ENCODE peak calls at places on chromosomes 16 and 17, in four cellular contexts. V, Z, C and S are unnamed samples.

GRCh38 chr16:11562411-11562810 is 24.3 kb downstream of the LITAF start:
- DNase-seq in V (no peak), Z (no peak), C (no peak), S (peak; percentile 77)

GRCh38 chr17:72518810-72519597 is 398.2 kb downstream of the SOX9 start:
- DNase-seq in V (peak; percentile 87), Z (no peak), C (no peak), S (no peak)

GRCh38 chr16:68731569-68732067 is 5.5 kb upstream of the CDH1 start:
- DNase-seq in V (no peak), Z (no peak), C (no peak), S (no peak)

GRCh38 chr17:71649986-71650385 is 470.8 kb upstream of the SOX9 start:
- DNase-seq in V (no peak), Z (no peak), C (no peak), S (no peak)

GRCh38 chr16:56824335-56824734 is 40.7 kb upstream of the SLC12A3 start:
- DNase-seq in V (no peak), Z (peak; percentile 17), C (peak; percentile 18), S (no peak)

GRCh38 chr16:1470543-1471251 is 4.1 kb downstream of the CLCN7 start:
- DNase-seq in V (no peak), Z (no peak), C (no peak), S (peak; percentile 22)

GRCh38 chr16:57966133-57966805 is 4.7 kb downstream of the CNGB1 start:
- DNase-seq in V (no peak), Z (no peak), C (no peak), S (no peak)

GRCh38 chr17:73956595-73957465 is 246.6 kb upstream of the RPL38 start:
- DNase-seq in V (peak; percentile 76), Z (peak; percentile 68), C (peak; percentile 9), S (peak; percentile 12)

GRCh38 chr16:8887952-8888560 is 5.9 kb downstream of the LITAFD start:
- DNase-seq in V (peak; percentile 45), Z (no peak), C (no peak), S (no peak)

GRCh38 chr16:2008009-2008526 is 1.6 kb downstream of the ZNF598 start:
- DNase-seq in V (no peak), Z (peak; percentile 53), C (no peak), S (peak; percentile 93)

GRCh38 chr16:87451563-87452210 is 41.1 kb downstream of the ZCCHC14 start:
- DNase-seq in V (no peak), Z (no peak), C (no peak), S (no peak)

GRCh38 chr16:27839419-27839818 is 224.1 kb downstream of the GSG1L start:
- DNase-seq in V (no peak), Z (no peak), C (no peak), S (peak; percentile 41)

GRCh38 chr17:29133146-29133713 is 47.0 kb downstream of the MYO18A start:
- DNase-seq in V (no peak), Z (no peak), C (no peak), S (no peak)

GRCh38 chr17:57365420-57365819 is 109.1 kb downstream of the MSI2 start:
- DNase-seq in V (no peak), Z (no peak), C (no peak), S (no peak)

GRCh38 chr17:2710804-2711607 is 558 bp downstream of the CLUH start:
- DNase-seq in V (peak; percentile 56), Z (peak; percentile 63), C (peak; percentile 49), S (peak; percentile 27)

GRCh38 chr16:28505489-28506137 is 1.0 kb downstream of the IL27 start:
- DNase-seq in V (no peak), Z (no peak), C (no peak), S (no peak)

GRCh38 chr17:6503641-6504195 is 52.6 kb downstream of the PITPNM3 start:
- DNase-seq in V (no peak), Z (no peak), C (no peak), S (no peak)

GRCh38 chr17:32794533-32795246 is 82.2 kb downstream of the MYO1D start:
- DNase-seq in V (peak; percentile 74), Z (no peak), C (no peak), S (no peak)

GRCh38 chr17:44203731-44204452 is 4.2 kb upstream of the ATXN7L3 start:
- DNase-seq in V (peak; percentile 61), Z (peak; percentile 83), C (peak; percentile 70), S (no peak)

GRCh38 chr17:68198931-68199836 is 48.7 kb upstream of the AMZ2 start:
- DNase-seq in V (peak; percentile 29), Z (no peak), C (no peak), S (peak; percentile 37)

GRCh38 chr17:31136319-31136718 is 41.5 kb downstream of the NF1 start:
- DNase-seq in V (no peak), Z (no peak), C (no peak), S (peak; percentile 48)

GRCh38 chr16:50340578-50340977 is 28.2 kb downstream of the BRD7 start:
- DNase-seq in V (no peak), Z (no peak), C (no peak), S (no peak)

GRCh38 chr17:59221159-59221847 is 992 bp downstream of the GDPD1 start:
- DNase-seq in V (no peak), Z (no peak), C (peak; percentile 6), S (no peak)

GRCh38 chr17:40415390-40415789 is 2.3 kb downstream of the TOP2A start:
- DNase-seq in V (peak; percentile 48), Z (peak; percentile 63), C (peak; percentile 59), S (peak; percentile 33)

GRCh38 chr17:49677933-49678847 is at the start of gene SPOP:
- DNase-seq in V (peak; percentile 99), Z (peak; percentile 99), C (peak; percentile 99), S (peak; percentile 99)

GRCh38 chr17:31631759-31632158 is 227.3 kb downstream of the COPRS start:
- DNase-seq in V (no peak), Z (no peak), C (no peak), S (no peak)

GRCh38 chr17:78864117-78864516 is 23.5 kb upstream of the USP36 start:
- DNase-seq in V (no peak), Z (no peak), C (no peak), S (no peak)
- H3K27ac ChIP-seq in V (no peak overlapping the region), Z (no peak overlapping the region), C (no peak overlapping the region), S (no peak overlapping the region)

DNA sequence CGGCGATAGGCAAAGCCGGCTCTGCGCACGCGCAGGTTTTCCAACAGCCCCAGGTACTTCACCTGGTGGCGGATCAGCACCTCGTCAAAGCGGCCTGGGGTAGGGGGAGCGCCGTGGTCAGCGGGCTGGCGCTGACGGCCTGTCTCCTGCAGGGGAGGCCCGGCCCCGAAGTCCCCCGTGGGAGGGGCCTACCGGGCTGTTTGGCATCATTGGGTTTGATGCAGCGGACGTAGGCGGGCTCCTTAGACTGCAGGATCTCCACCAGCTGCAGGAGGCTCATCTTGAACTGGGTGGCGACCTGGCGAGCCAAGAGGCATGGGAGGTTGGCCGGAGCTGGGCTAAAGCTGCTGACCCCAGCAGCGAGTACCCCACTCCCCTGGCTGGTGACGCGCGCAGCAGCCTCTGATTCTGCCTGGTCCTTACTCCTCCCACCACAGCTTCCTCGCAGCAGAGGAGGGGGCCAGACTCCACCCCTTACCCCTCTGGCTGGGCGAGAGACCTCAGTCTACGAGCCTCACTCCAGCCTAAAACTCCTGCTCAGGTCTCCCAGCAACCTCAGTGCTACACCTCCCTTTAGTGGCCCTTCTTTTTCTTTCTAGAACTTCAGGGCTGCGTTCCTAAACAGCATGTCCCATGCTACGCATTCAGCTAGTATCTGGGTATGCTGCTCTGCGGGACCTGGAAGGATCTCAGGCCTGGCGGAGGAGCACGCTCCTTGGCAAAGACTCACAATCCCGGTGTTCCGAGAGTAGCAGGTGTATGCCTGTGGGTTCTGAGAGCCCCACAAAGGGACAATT is 16.1 kb upstream of the CRK start:
- DNase-seq in V (no peak), Z (no peak), C (no peak), S (no peak)
- H4K20me1 ChIP-seq in V (no peaks in the 10 kb centered on the region), Z (no peaks in the 10 kb centered on the region), C (no peaks in the 10 kb centered on the region), S (no peaks in the 10 kb centered on the region)

DNA sequence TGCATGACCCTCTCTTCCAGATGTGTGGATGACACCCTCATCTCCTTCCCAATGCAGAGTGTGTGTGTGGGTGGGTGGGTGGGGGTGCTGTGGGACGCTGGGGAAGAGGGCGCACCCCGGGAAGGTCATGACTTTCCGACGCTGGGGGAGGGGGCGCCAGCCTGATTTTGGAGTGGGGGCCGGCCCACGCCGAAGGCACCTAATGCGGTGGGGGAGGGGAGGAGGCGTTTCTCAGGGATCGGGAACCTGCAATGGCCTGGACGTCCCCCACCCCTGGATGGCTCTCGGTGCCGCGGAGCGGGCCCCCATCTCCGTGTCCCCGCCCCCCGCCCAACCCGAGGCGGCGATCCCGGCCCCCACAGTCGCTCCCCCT is 33.5 kb downstream of the SRCIN1 start:
- DNase-seq in V (no peak), Z (no peak), C (no peak), S (no peak)
- H3K4me3 ChIP-seq in V (peak overlapping the region; percentile 29), Z (no peak overlapping the region), C (no peak overlapping the region), S (no peak overlapping the region)

GRCh38 chr16:23148166-23148512 is 1.1 kb downstream of the USP31 start:
- DNase-seq in V (no peak), Z (peak; percentile 8), C (no peak), S (no peak)
- H3K27ac ChIP-seq in V (no peak overlapping the region), Z (no peak overlapping the region), C (no peak overlapping the region), S (peak overlapping the region; percentile 99)

GRCh38 chr17:80792373-80792781 is 199.3 kb upstream of the CHMP6 start:
- DNase-seq in V (no peak), Z (no peak), C (no peak), S (no peak)

GRCh38 chr17:80793421-80793820 is 198.2 kb upstream of the CHMP6 start:
- DNase-seq in V (no peak), Z (no peak), C (no peak), S (no peak)

GRCh38 chr17:80794281-80795089 is 197.2 kb upstream of the CHMP6 start:
- DNase-seq in V (no peak), Z (no peak), C (no peak), S (no peak)

GRCh38 chr17:80795090-80795609 is 196.5 kb upstream of the CHMP6 start:
- DNase-seq in V (no peak), Z (no peak), C (no peak), S (no peak)

GRCh38 chr17:80793851-80794267 is 197.8 kb upstream of the CHMP6 start:
- DNase-seq in V (no peak), Z (no peak), C (no peak), S (no peak)
- H4K20me1 ChIP-seq in V (no peaks in the 10 kb centered on the region), Z (no peaks in the 10 kb centered on the region), C (no peaks in the 10 kb centered on the region), S (no peaks in the 10 kb centered on the region)